ENCODE peak calls at places on chromosomes 7 and 10, in ten cellular contexts. F is neural progenitor cell, X is transverse colon, P is cardiac muscle cell, R is A549, H is endodermal cell, M is bronchial epithelial cell, Y is tibial nerve, C is BJ, E is IMR-90. U is an unnamed sample.

GRCh38 chr7:47402941-47403340 is 179.0 kb downstream of the TNS3 start:
- DNase-seq in F (peak), X (peak), P (no peak), R (no peak), H (peak), M (no peak), Y (no peak), C (no peak), E (no peak), U (peak)

GRCh38 chr7:31192996-31193395 is 140.9 kb downstream of the ADCYAP1R1 start:
- DNase-seq in F (peak), X (peak), P (peak), R (peak), H (peak), M (peak), Y (peak), C (no peak), E (peak), U (peak)

GRCh38 chr7:144659211-144659610 is 176.6 kb downstream of the TPK1 start:
- DNase-seq in F (no peak), X (no peak), P (no peak), R (no peak), H (no peak), M (no peak), Y (no peak), C (no peak), E (no peak), U (no peak)

GRCh38 chr7:8221603-8222002 is 40.4 kb downstream of the ICA1 start:
- DNase-seq in F (peak), X (no peak), P (no peak), R (no peak), H (peak), M (no peak), Y (no peak), C (no peak), E (no peak), U (peak)

GRCh38 chr7:140229101-140229525 is 52.3 kb upstream of the KDM7A start:
- DNase-seq in F (no peak), X (no peak), P (no peak), R (no peak), H (no peak), M (no peak), Y (no peak), C (no peak), E (no peak), U (no peak)

GRCh38 chr10:23325132-23325531 is 19.5 kb downstream of the C10orf67 start:
- DNase-seq in F (no peak), X (no peak), P (no peak), R (no peak), H (no peak), M (no peak), Y (no peak), C (no peak), E (no peak), U (no peak)

GRCh38 chr7:143046334-143046935 is 5.7 kb upstream of the OR6V1 start:
- DNase-seq in F (no peak), X (no peak), P (no peak), R (no peak), H (no peak), M (no peak), Y (no peak), C (no peak), E (no peak), U (no peak)

GRCh38 chr10:43823237-43823605 is 174.5 kb upstream of the ZNF32 start:
- DNase-seq in F (no peak), X (no peak), P (no peak), R (no peak), H (no peak), M (no peak), Y (no peak), C (peak), E (no peak), U (no peak)

GRCh38 chr10:24518981-24519597 is 204.6 kb downstream of the ARHGAP21 start:
- DNase-seq in F (peak), X (peak), P (peak), R (peak), H (peak), M (peak), Y (peak), C (no peak), E (peak), U (peak)

GRCh38 chr10:110279062-110279986 is 25.4 kb downstream of the SMNDC1 start:
- DNase-seq in F (peak), X (peak), P (peak), R (peak), H (peak), M (peak), Y (peak), C (no peak), E (peak), U (peak)

GRCh38 chr10:30056767-30057355 is 2.5 kb downstream of the JCAD start:
- DNase-seq in F (peak), X (no peak), P (no peak), R (no peak), H (peak), M (no peak), Y (no peak), C (no peak), E (no peak), U (peak)

GRCh38 chr7:112414855-112415490 is 35.3 kb upstream of the IFRD1 start:
- DNase-seq in F (peak), X (no peak), P (peak), R (peak), H (no peak), M (peak), Y (no peak), C (no peak), E (peak), U (peak)

GRCh38 chr10:47357911-47358310 is 9.7 kb downstream of the RBP3 start:
- DNase-seq in F (no peak), X (no peak), P (no peak), R (no peak), H (no peak), M (no peak), Y (no peak), C (no peak), E (no peak), U (no peak)

GRCh38 chr7:95607477-95608010 is 11.2 kb upstream of the PDK4 start:
- DNase-seq in F (no peak), X (no peak), P (no peak), R (no peak), H (no peak), M (no peak), Y (peak), C (no peak), E (no peak), U (no peak)

GRCh38 chr7:95611224-95611623 is 14.9 kb upstream of the PDK4 start:
- DNase-seq in F (no peak), X (no peak), P (no peak), R (no peak), H (no peak), M (no peak), Y (no peak), C (no peak), E (no peak), U (no peak)

GRCh38 chr7:95609277-95609971 is 13.1 kb upstream of the PDK4 start:
- DNase-seq in F (no peak), X (peak), P (peak), R (peak), H (no peak), M (peak), Y (peak), C (peak), E (peak), U (no peak)

GRCh38 chr7:95605275-95605674 is 9.0 kb upstream of the PDK4 start:
- DNase-seq in F (no peak), X (no peak), P (no peak), R (no peak), H (no peak), M (no peak), Y (no peak), C (no peak), E (no peak), U (no peak)

GRCh38 chr7:95608344-95609173 is 12.2 kb upstream of the PDK4 start:
- DNase-seq in F (peak), X (peak), P (peak), R (peak), H (peak), M (peak), Y (peak), C (peak), E (peak), U (peak)
- H3K4me3 ChIP-seq in F (no peak), X (no peak), P (no peak), R (peak), H (peak), M (no peak), Y (peak), C (no peak), E (no peak), U (no peak)

GRCh38 chr10:11023009-11023408 is 5.3 kb downstream of the CELF2 start:
- DNase-seq in F (peak), X (no peak), P (no peak), R (no peak), H (no peak), M (no peak), Y (no peak), C (no peak), E (no peak), U (no peak)

GRCh38 chr10:11018426-11018818 is 750 bp downstream of the CELF2 start:
- DNase-seq in F (peak), X (peak), P (no peak), R (no peak), H (peak), M (no peak), Y (no peak), C (no peak), E (no peak), U (no peak)

GRCh38 chr10:11018830-11019692 is 1.4 kb downstream of the CELF2 start:
- DNase-seq in F (no peak), X (no peak), P (no peak), R (no peak), H (no peak), M (no peak), Y (no peak), C (no peak), E (no peak), U (no peak)

GRCh38 chr10:11017575-11018425 is at the start of gene CELF2:
- DNase-seq in F (peak), X (peak), P (peak), R (no peak), H (peak), M (no peak), Y (peak), C (no peak), E (no peak), U (peak)

DNA sequence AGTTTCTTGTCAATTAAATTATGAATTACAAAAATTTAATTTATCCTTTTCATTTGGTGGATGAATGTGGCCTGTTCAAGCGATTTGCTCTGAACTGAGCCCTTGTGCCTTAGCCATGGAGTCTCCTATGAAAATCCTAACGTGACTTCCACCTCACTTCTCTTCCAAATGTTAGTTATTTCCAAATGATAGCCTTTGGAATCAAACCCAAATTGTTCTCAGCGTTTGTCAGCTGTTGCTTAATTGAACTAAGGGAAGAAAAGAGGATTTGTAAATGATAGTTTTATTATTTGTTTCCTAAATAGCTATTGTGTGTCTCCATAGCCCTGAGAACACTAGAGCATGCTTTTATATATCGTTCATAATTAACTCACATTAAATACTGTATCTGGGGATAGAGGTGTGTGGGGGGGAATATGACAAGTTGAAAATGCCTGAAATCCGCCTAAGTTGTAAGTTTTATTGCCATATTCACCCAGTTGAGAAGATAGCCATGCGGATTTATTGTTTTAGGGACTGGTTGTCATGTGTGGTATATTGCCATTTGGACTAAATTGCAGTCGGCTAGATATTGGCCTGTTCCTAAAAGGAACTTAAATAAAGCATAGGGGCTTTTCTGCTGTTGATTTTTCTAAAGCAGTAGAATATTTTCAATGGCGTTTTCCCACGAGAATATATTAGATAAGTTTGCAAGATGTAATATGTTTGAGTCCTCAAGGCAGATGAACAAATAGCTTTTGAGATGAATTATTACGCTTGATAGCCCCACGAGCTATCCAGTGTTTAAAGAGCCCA is 2.6 kb downstream of the CELF2 start:
- DNase-seq in F (no peak), X (no peak), P (no peak), R (no peak), H (no peak), M (no peak), Y (no peak), C (no peak), E (no peak), U (no peak)
- H3K4me3 ChIP-seq in F (no peak), X (no peak), P (peak), R (no peak), H (peak), M (no peak), Y (peak), C (no peak), E (no peak), U (no peak)

GRCh38 chr7:19111474-19112143 is 5.8 kb downstream of the TWIST1 start:
- DNase-seq in F (no peak), X (no peak), P (no peak), R (no peak), H (no peak), M (no peak), Y (no peak), C (no peak), E (no peak), U (peak)
- H3K4me3 ChIP-seq in F (no peak), X (no peak), P (peak), R (no peak), H (no peak), M (no peak), Y (no peak), C (peak), E (no peak), U (no peak)

GRCh38 chr10:74881253-74881884 is 55.0 kb downstream of the KAT6B start:
- DNase-seq in F (no peak), X (no peak), P (no peak), R (no peak), H (no peak), M (no peak), Y (no peak), C (no peak), E (no peak), U (no peak)
- H3K4me3 ChIP-seq in F (no peak), X (no peak), P (no peak), R (no peak), H (no peak), M (no peak), Y (no peak), C (no peak), E (no peak), U (no peak)

GRCh38 chr10:101001225-101002035 is 1.8 kb downstream of the LZTS2 start:
- DNase-seq in F (peak), X (peak), P (peak), R (no peak), H (peak), M (peak), Y (peak), C (peak), E (peak), U (peak)

GRCh38 chr10:101002456-101002855 is 2.8 kb downstream of the LZTS2 start:
- DNase-seq in F (no peak), X (no peak), P (no peak), R (no peak), H (no peak), M (no peak), Y (no peak), C (no peak), E (no peak), U (no peak)

GRCh38 chr10:100999742-101000601 is at the start of gene LZTS2:
- DNase-seq in F (peak), X (peak), P (no peak), R (no peak), H (peak), M (no peak), Y (peak), C (no peak), E (no peak), U (peak)

GRCh38 chr10:100998991-100999741 is 442 bp upstream of the LZTS2 start:
- DNase-seq in F (peak), X (peak), P (peak), R (peak), H (peak), M (peak), Y (peak), C (no peak), E (peak), U (peak)

GRCh38 chr10:101000602-101000991 is 989 bp downstream of the LZTS2 start:
- DNase-seq in F (no peak), X (peak), P (no peak), R (no peak), H (no peak), M (no peak), Y (no peak), C (no peak), E (no peak), U (peak)
- H3K4me3 ChIP-seq in F (peak), X (peak), P (peak), R (peak), H (peak), M (peak), Y (peak), C (peak), E (peak), U (peak)

GRCh38 chr7:150738092-150739044 is 1.1 kb downstream of the GIMAP5 start:
- DNase-seq in F (no peak), X (no peak), P (no peak), R (no peak), H (no peak), M (peak), Y (no peak), C (no peak), E (no peak), U (no peak)
- H3K4me3 ChIP-seq in F (no peak), X (peak), P (no peak), R (no peak), H (no peak), M (no peak), Y (peak), C (no peak), E (no peak), U (no peak)